ENCODE peak calls at places on chromosomes 5 and 9, in nine cellular contexts. M is upper lobe of right lung, E is Panc1, T is ovary, H is fibroblast of lung, X is right atrium auricular region, F is AG09309, C is PC-3, A is astrocyte of the spinal cord. I is an unnamed sample.

GRCh38 chr9:95605826-95606555 is 89.2 kb upstream of the PTCH1 start:
- DNase-seq in E (no peak), X (no peak), M (no peak), F (no peak), T (no peak), H (no peak), A (peak), C (no peak), I (no peak)

GRCh38 chr9:135613946-135614805 is 25.2 kb downstream of the GLT6D1 start:
- DNase-seq in E (no peak), T (no peak), M (peak), X (peak), H (no peak), F (no peak), C (no peak), A (no peak), I (no peak)

GRCh38 chr5:152527358-152528048 is 122.4 kb upstream of the NMUR2 start:
- DNase-seq in A (no peak), M (no peak), F (no peak), X (no peak), C (no peak), E (no peak), H (no peak), T (no peak), I (no peak)

GRCh38 chr5:64269164-64269563 is 103.5 kb downstream of the RNF180 start:
- DNase-seq in M (no peak), F (no peak), E (no peak), X (no peak), H (no peak), T (no peak), A (no peak), C (no peak), I (no peak)

GRCh38 chr9:128160603-128160987 is 530 bp downstream of the BBLN start:
- DNase-seq in X (no peak), E (no peak), C (no peak), H (no peak), T (no peak), F (no peak), A (no peak), M (no peak), I (no peak)

GRCh38 chr5:61182449-61182848 is 20.2 kb upstream of the SMIM15 start:
- DNase-seq in T (no peak), X (no peak), C (no peak), H (no peak), M (no peak), A (no peak), E (no peak), F (no peak), I (no peak)

GRCh38 chr5:178207183-178207916 is 3.0 kb downstream of the HNRNPAB start:
- DNase-seq in T (no peak), E (no peak), C (peak), X (no peak), H (peak), M (no peak), A (peak), F (no peak), I (no peak)

GRCh38 chr5:124951676-124952075 is 205.2 kb upstream of the ZNF608 start:
- DNase-seq in A (no peak), F (no peak), E (no peak), T (no peak), X (no peak), H (no peak), C (no peak), M (no peak), I (no peak)

GRCh38 chr9:133205996-133206931 is 2.8 kb downstream of the OBP2B start:
- DNase-seq in F (no peak), A (no peak), C (no peak), H (no peak), E (no peak), T (no peak), M (peak), X (no peak), I (no peak)

GRCh38 chr5:32390819-32391591 is 53.5 kb downstream of the ZFR start:
- DNase-seq in T (no peak), M (no peak), E (no peak), F (peak), C (no peak), H (peak), X (no peak), A (peak), I (peak)

GRCh38 chr5:96050273-96050880 is 88.7 kb upstream of the ELL2 start:
- DNase-seq in A (no peak), F (no peak), M (no peak), X (no peak), T (no peak), E (no peak), H (no peak), C (no peak), I (no peak)

GRCh38 chr5:153952057-153952456 is 86.7 kb downstream of the FAM114A2 start:
- DNase-seq in E (no peak), H (no peak), T (no peak), A (no peak), F (no peak), C (no peak), M (no peak), X (no peak), I (no peak)

GRCh38 chr9:128555180-128555721 is 2.9 kb downstream of the SPTAN1 start:
- DNase-seq in X (no peak), H (peak), A (peak), F (no peak), C (peak), E (peak), T (no peak), M (no peak), I (peak)

GRCh38 chr9:136671646-136672430 is 9.1 kb downstream of the EGFL7 start:
- DNase-seq in X (no peak), E (no peak), C (peak), T (peak), M (no peak), F (no peak), H (no peak), A (no peak), I (no peak)

GRCh38 chr9:121299125-121299466 is 31.1 kb downstream of the GSN start:
- DNase-seq in C (no peak), X (no peak), T (peak), E (no peak), F (no peak), H (no peak), A (no peak), M (no peak), I (no peak)

GRCh38 chr5:83510199-83510730 is 38.7 kb downstream of the VCAN start:
- DNase-seq in F (no peak), H (no peak), T (no peak), M (no peak), X (no peak), A (no peak), C (no peak), E (no peak), I (no peak)

GRCh38 chr5:175847061-175847460 is 24.3 kb upstream of the CPLX2 start:
- DNase-seq in T (no peak), X (no peak), C (no peak), H (no peak), M (no peak), F (no peak), A (no peak), E (no peak), I (no peak)

GRCh38 chr5:138382347-138382746 is 29.9 kb downstream of the KDM3B start:
- DNase-seq in C (no peak), M (no peak), A (no peak), H (no peak), E (no peak), X (no peak), F (no peak), T (no peak), I (no peak)

GRCh38 chr9:6931913-6932312 is 174.1 kb downstream of the KDM4C start:
- DNase-seq in F (no peak), C (peak), T (no peak), A (peak), M (no peak), E (no peak), X (peak), H (peak), I (no peak)

GRCh38 chr5:94409440-94409839 is 209.0 kb downstream of the KIAA0825 start:
- DNase-seq in M (no peak), X (no peak), T (no peak), F (no peak), E (no peak), A (no peak), H (no peak), C (no peak), I (no peak)
- H3K4me3 ChIP-seq in M (no peak), X (no peak), T (no peak), F (no peak), E (no peak), A (no peak), H (no peak), C (no peak), I (no peak)

GRCh38 chr9:5511935-5512580 is 1.7 kb downstream of the PDCD1LG2 start:
- DNase-seq in T (no peak), X (no peak), A (no peak), C (no peak), F (no peak), H (peak), E (no peak), M (no peak), I (no peak)
- H3K4me3 ChIP-seq in T (no peak), X (no peak), A (peak), C (peak), F (peak), H (peak), E (no peak), M (peak), I (peak)

GRCh38 chr9:18489861-18490260 is 15.9 kb downstream of the ADAMTSL1 start:
- DNase-seq in A (peak), H (peak), T (no peak), C (peak), M (no peak), X (no peak), E (no peak), F (peak), I (no peak)
- H3K4me3 ChIP-seq in A (no peak), H (peak), T (no peak), C (peak), M (no peak), X (no peak), E (no peak), F (no peak), I (peak)

GRCh38 chr5:35862126-35862525 is 5.4 kb downstream of the IL7R start:
- DNase-seq in T (no peak), X (no peak), C (no peak), F (no peak), M (no peak), E (no peak), A (no peak), H (no peak), I (no peak)
- H3K4me3 ChIP-seq in T (no peak), X (no peak), C (no peak), F (no peak), M (peak), E (no peak), A (no peak), H (no peak), I (no peak)

GRCh38 chr5:128036961-128037360 is 46.6 kb upstream of the SLC12A2 start:
- DNase-seq in C (peak), E (no peak), T (no peak), H (no peak), X (no peak), M (no peak), F (no peak), A (peak), I (no peak)

GRCh38 chr5:128040927-128041326 is 42.6 kb upstream of the SLC12A2 start:
- DNase-seq in A (no peak), F (no peak), T (no peak), H (no peak), C (no peak), X (no peak), E (no peak), M (no peak), I (no peak)

GRCh38 chr5:128038641-128039040 is 44.9 kb upstream of the SLC12A2 start:
- DNase-seq in A (peak), H (peak), C (peak), F (no peak), X (no peak), M (no peak), T (no peak), E (no peak), I (peak)

DNA sequence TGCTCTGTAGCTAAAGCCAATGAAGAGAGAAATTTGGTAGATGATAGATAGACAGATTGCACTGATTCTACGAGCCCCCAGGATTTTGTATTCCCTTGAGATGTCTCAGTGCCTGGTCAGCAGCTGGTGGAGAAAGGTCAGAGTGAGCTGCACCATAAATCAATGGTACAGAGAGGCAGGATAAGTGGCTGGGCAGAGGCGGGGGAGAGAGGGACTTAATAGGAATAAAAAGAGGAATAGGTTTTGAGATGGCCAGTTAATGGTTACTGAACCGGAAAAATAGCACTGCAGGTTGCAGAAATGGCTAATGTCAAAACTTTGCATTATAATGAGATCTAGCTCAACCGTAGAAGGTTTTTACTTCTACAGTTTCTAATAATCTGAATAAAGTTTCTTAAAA is 47.9 kb upstream of the SLC12A2 start:
- DNase-seq in F (no peak), C (no peak), H (no peak), M (no peak), X (no peak), A (no peak), E (no peak), T (no peak), I (no peak)
- H3K4me3 ChIP-seq in F (no peak), C (no peak), H (no peak), M (no peak), X (no peak), A (no peak), E (no peak), T (no peak), I (no peak)

GRCh38 chr9:2570615-2571479 is 50.7 kb upstream of the VLDLR start:
- DNase-seq in F (no peak), T (peak), H (peak), M (peak), E (no peak), A (peak), X (peak), C (peak), I (peak)
- H3K4me3 ChIP-seq in F (no peak), T (no peak), H (no peak), M (no peak), E (no peak), A (no peak), X (no peak), C (no peak), I (no peak)

GRCh38 chr9:137789295-137789895 is 88.2 kb upstream of the CACNA1B start:
- DNase-seq in M (peak), A (no peak), F (no peak), H (no peak), X (no peak), E (no peak), C (no peak), T (no peak), I (no peak)
- H3K4me3 ChIP-seq in M (no peak), A (no peak), F (no peak), H (no peak), X (no peak), E (no peak), C (no peak), T (no peak), I (no peak)

DNA sequence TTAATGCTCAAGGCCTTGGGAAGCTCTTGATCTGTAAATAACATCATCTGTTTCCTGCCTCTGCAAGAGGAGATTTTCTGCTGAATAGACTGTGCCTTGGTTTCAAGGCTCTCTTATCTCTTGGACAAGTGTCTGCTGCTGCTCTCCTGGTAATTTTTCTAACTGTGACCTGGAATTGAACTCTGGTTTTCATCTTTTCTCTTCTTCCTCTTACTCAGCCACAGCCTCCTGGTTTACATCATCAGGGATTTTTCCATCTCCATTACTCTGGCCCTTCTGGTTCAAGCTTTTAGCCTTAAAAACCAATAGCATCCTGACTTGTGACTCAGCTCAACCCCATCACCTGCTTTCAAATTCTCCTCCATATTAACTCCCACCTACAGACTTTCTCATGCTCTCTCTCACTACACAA is 49.6 kb upstream of the ITGA1 start:
- DNase-seq in E (no peak), C (no peak), M (no peak), H (no peak), X (no peak), A (no peak), F (no peak), T (no peak), I (no peak)
- H3K4me3 ChIP-seq in E (no peak), C (no peak), M (no peak), H (no peak), X (no peak), A (no peak), F (no peak), T (no peak), I (no peak)

GRCh38 chr5:76626738-76627137 is 3.5 kb upstream of the F2RL2 start:
- DNase-seq in A (no peak), H (no peak), F (no peak), T (no peak), X (no peak), M (no peak), E (no peak), C (no peak), I (no peak)

GRCh38 chr5:76622076-76622475 is 1.1 kb downstream of the F2RL2 start:
- DNase-seq in E (no peak), F (no peak), M (no peak), C (no peak), X (no peak), T (no peak), A (no peak), H (no peak), I (no peak)

GRCh38 chr5:76625087-76625860 is 2.1 kb upstream of the F2RL2 start:
- DNase-seq in T (no peak), X (no peak), H (no peak), M (no peak), A (no peak), F (no peak), E (no peak), C (no peak), I (no peak)

GRCh38 chr5:76620166-76620565 is 3.0 kb downstream of the F2RL2 start:
- DNase-seq in X (no peak), H (no peak), F (no peak), M (no peak), T (no peak), A (no peak), C (no peak), E (no peak), I (no peak)

GRCh38 chr5:76622973-76623596 is at the start of gene F2RL2:
- DNase-seq in A (peak), T (no peak), X (peak), E (no peak), M (no peak), H (peak), C (peak), F (peak), I (peak)
- H3K4me3 ChIP-seq in A (peak), T (no peak), X (no peak), E (peak), M (no peak), H (peak), C (no peak), F (peak), I (peak)

I was measured in AG04450.